ENCODE peak calls at places on chromosomes 3 and 15, in nine cellular contexts. Q is activated CD4-positive, alpha-beta T cell treated with anti-CD3 and anti-CD28 coated beads for 36 hours; F is activated CD4-positive, CD25-positive, alpha-beta regulatory T cell treated with anti-CD3 and anti-CD28 coated beads, Interleukin-2, amount 50 U/mL, for 24 hours; R is left ventricle myocardium superior; T is body of pancreas; J is activated CD8-positive, alpha-beta memory T cell treated with anti-CD3 and anti-CD28 coated beads, Interleukin-2, amount 10 ng/mL, durations not matched to agents 7 days and 5 days; H is thoracic aorta; C is right cardiac atrium; O is GM12878. X is an unnamed sample.
A peak's percentile ranks its signal among the peaks of the same experiment; 100 is the strongest.

GRCh38 chr3:102078864-102079808 is 229.8 kb downstream of the NFKBIZ start:
- ATAC-seq in Q (peak; percentile 35), F (no peak), R (peak; percentile 15), T (no peak), J (no peak), H (no peak), C (peak; percentile 55), O (no peak), X (no peak)

GRCh38 chr15:79970921-79971434 is at the start of gene BCL2A1:
- ATAC-seq in Q (peak; percentile 72), F (peak; percentile 74), R (peak; percentile 55), T (no peak), J (peak; percentile 68), H (peak; percentile 62), C (no peak), O (peak; percentile 72), X (peak; percentile 74)

GRCh38 chr15:38050988-38051387 is 116.5 kb downstream of the TMCO5A start:
- ATAC-seq in Q (no peak), F (no peak), R (no peak), T (no peak), J (no peak), H (no peak), C (no peak), O (no peak), X (no peak)

GRCh38 chr3:4038351-4038750 is 239.1 kb downstream of the LRRN1 start:
- ATAC-seq in Q (no peak), F (no peak), R (no peak), T (no peak), J (no peak), H (no peak), C (no peak), O (no peak), X (no peak)

GRCh38 chr3:10400050-10400748 is 79.3 kb upstream of the SEC13 start:
- ATAC-seq in Q (no peak), F (no peak), R (no peak), T (no peak), J (no peak), H (no peak), C (no peak), O (no peak), X (no peak)

GRCh38 chr3:159897331-159898075 is 91.1 kb upstream of the IL12A start:
- ATAC-seq in Q (no peak), F (no peak), R (peak; percentile 55), T (no peak), J (no peak), H (no peak), C (peak; percentile 29), O (no peak), X (no peak)

GRCh38 chr3:17278006-17278405 is 393.3 kb downstream of the PLCL2 start:
- ATAC-seq in Q (no peak), F (no peak), R (no peak), T (no peak), J (no peak), H (no peak), C (no peak), O (no peak), X (no peak)

GRCh38 chr15:47934342-47934741 is 186.4 kb upstream of the SLC24A5 start:
- ATAC-seq in Q (no peak), F (no peak), R (no peak), T (no peak), J (no peak), H (no peak), C (no peak), O (no peak), X (no peak)

GRCh38 chr15:68334661-68335124 is 57.1 kb downstream of the FEM1B start:
- ATAC-seq in Q (no peak), F (no peak), R (peak; percentile 32), T (peak; percentile 45), J (no peak), H (peak; percentile 47), C (peak; percentile 8), O (no peak), X (no peak)

GRCh38 chr3:98718730-98719129 is 44.4 kb upstream of the ST3GAL6 start:
- ATAC-seq in Q (no peak), F (no peak), R (no peak), T (no peak), J (no peak), H (no peak), C (no peak), O (peak; percentile 30), X (no peak)

GRCh38 chr3:4322635-4323034 is 19.5 kb downstream of the SETMAR start:
- ATAC-seq in Q (no peak), F (no peak), R (peak; percentile 26), T (no peak), J (no peak), H (no peak), C (peak; percentile 63), O (no peak), X (no peak)

GRCh38 chr3:115085197-115085865 is 61.8 kb downstream of the ZBTB20 start:
- ATAC-seq in Q (no peak), F (no peak), R (peak; percentile 75), T (no peak), J (no peak), H (no peak), C (peak; percentile 78), O (no peak), X (no peak)

GRCh38 chr3:36814776-36815175 is 50.4 kb upstream of the DCLK3 start:
- ATAC-seq in Q (no peak), F (no peak), R (no peak), T (no peak), J (no peak), H (no peak), C (no peak), O (peak; percentile 77), X (no peak)

GRCh38 chr3:102059145-102059943 is 210.0 kb downstream of the NFKBIZ start:
- ATAC-seq in Q (no peak), F (peak; percentile 50), R (no peak), T (no peak), J (no peak), H (no peak), C (no peak), O (peak; percentile 81), X (peak; percentile 48)

GRCh38 chr3:67018105-67018788 is 20.1 kb downstream of the KBTBD8 start:
- ATAC-seq in Q (no peak), F (peak; percentile 30), R (peak; percentile 93), T (no peak), J (no peak), H (no peak), C (peak; percentile 86), O (peak; percentile 50), X (no peak)

GRCh38 chr15:53586815-53587214 is 172.6 kb downstream of the WDR72 start:
- ATAC-seq in Q (no peak), F (no peak), R (no peak), T (peak; percentile 67), J (no peak), H (no peak), C (no peak), O (peak; percentile 78), X (no peak)

GRCh38 chr3:195221015-195221853 is 49.7 kb downstream of the XXYLT1 start:
- ATAC-seq in Q (no peak), F (no peak), R (peak; percentile 84), T (no peak), J (no peak), H (peak; percentile 73), C (peak; percentile 88), O (no peak), X (no peak)

GRCh38 chr15:25192651-25193050 is 237.9 kb downstream of the SNRPN start:
- ATAC-seq in Q (no peak), F (no peak), R (no peak), T (no peak), J (no peak), H (no peak), C (no peak), O (no peak), X (no peak)

GRCh38 chr3:122064318-122064717 is 9.2 kb downstream of the CD86 start:
- ATAC-seq in Q (no peak), F (no peak), R (no peak), T (no peak), J (no peak), H (no peak), C (no peak), O (peak; percentile 8), X (no peak)

GRCh38 chr3:133944641-133945441 is 49.2 kb upstream of the RAB6B start:
- ATAC-seq in Q (no peak), F (no peak), R (peak; percentile 62), T (peak; percentile 16), J (no peak), H (no peak), C (peak; percentile 63), O (no peak), X (no peak)

GRCh38 chr15:31051646-31052045 is 49.9 kb downstream of the TRPM1 start:
- ATAC-seq in Q (no peak), F (no peak), R (no peak), T (no peak), J (no peak), H (no peak), C (no peak), O (no peak), X (no peak)

GRCh38 chr3:101217458-101217849 is 102.9 kb downstream of the IMPG2 start:
- ATAC-seq in Q (peak; percentile 26), F (no peak), R (peak; percentile 7), T (no peak), J (no peak), H (no peak), C (no peak), O (peak; percentile 63), X (peak; percentile 25)

GRCh38 chr3:58487140-58487886 is 4.6 kb upstream of the KCTD6 start:
- ATAC-seq in Q (no peak), F (no peak), R (no peak), T (no peak), J (no peak), H (peak; percentile 25), C (no peak), O (no peak), X (peak; percentile 18)

GRCh38 chr3:42547401-42547945 is 34.3 kb downstream of the SEC22C start:
- ATAC-seq in Q (peak; percentile 77), F (peak; percentile 61), R (peak; percentile 56), T (peak; percentile 57), J (peak; percentile 79), H (no peak), C (peak; percentile 63), O (peak; percentile 91), X (peak; percentile 85)

GRCh38 chr15:67077641-67078215 is 12.3 kb downstream of the SMAD3 start:
- ATAC-seq in Q (no peak), F (no peak), R (no peak), T (no peak), J (no peak), H (no peak), C (no peak), O (peak; percentile 22), X (no peak)